ENCODE peak calls at places on chromosomes 6 and 20, in six cellular contexts. Q is A549, R is GM03348, Z is NCI-H526, O is occipital lobe, S is AG04450. F is an unnamed sample.

GRCh38 chr6:119261944-119262284 is 87.6 kb downstream of the MAN1A1 start:
- DNase-seq in Q (no peak), R (no peak), Z (no peak), O (no peak), S (no peak), F (no peak)

GRCh38 chr20:23187759-23188158 is 101.6 kb upstream of the CD93 start:
- DNase-seq in Q (no peak), R (no peak), Z (no peak), O (no peak), S (no peak), F (no peak)

GRCh38 chr6:18016133-18016532 is 28.7 kb upstream of the KIF13A start:
- DNase-seq in Q (no peak), R (no peak), Z (no peak), O (no peak), S (no peak), F (no peak)

GRCh38 chr20:5864428-5864827 is 85.9 kb downstream of the TRMT6 start:
- DNase-seq in Q (no peak), R (no peak), Z (no peak), O (no peak), S (no peak), F (no peak)

GRCh38 chr20:6700563-6701328 is 66.7 kb upstream of the BMP2 start:
- DNase-seq in Q (no peak), R (no peak), Z (no peak), O (no peak), S (no peak), F (no peak)

GRCh38 chr6:49550413-49551125 is at the start of gene C6orf141:
- DNase-seq in Q (peak; percentile 60), R (peak; percentile 19), Z (peak; percentile 55), O (no peak), S (no peak), F (no peak)

GRCh38 chr6:12313311-12313991 is 23.3 kb downstream of the EDN1 start:
- DNase-seq in Q (no peak), R (no peak), Z (no peak), O (no peak), S (no peak), F (no peak)

GRCh38 chr6:134634952-134635351 is 314.9 kb downstream of the ALDH8A1 start:
- DNase-seq in Q (no peak), R (no peak), Z (no peak), O (no peak), S (no peak), F (no peak)

GRCh38 chr20:36402708-36403107 is 96.6 kb downstream of the DLGAP4 start:
- DNase-seq in Q (no peak), R (no peak), Z (no peak), O (no peak), S (no peak), F (no peak)

GRCh38 chr6:13724174-13724573 is 12.5 kb upstream of the RANBP9 start:
- DNase-seq in Q (no peak), R (no peak), Z (no peak), O (no peak), S (no peak), F (no peak)

GRCh38 chr6:156655267-156655918 is 121.8 kb upstream of the ARID1B start:
- DNase-seq in Q (no peak), R (no peak), Z (no peak), O (no peak), S (no peak), F (no peak)

GRCh38 chr6:164663634-164664033 is 645.8 kb downstream of the C6orf118 start:
- DNase-seq in Q (no peak), R (no peak), Z (no peak), O (no peak), S (no peak), F (no peak)

GRCh38 chr6:36724514-36725385 is 27.1 kb downstream of the RAB44 start:
- DNase-seq in Q (peak; percentile 72), R (peak; percentile 86), Z (peak; percentile 77), O (peak; percentile 11), S (peak; percentile 23), F (no peak)

GRCh38 chr6:97668716-97669115 is 385.7 kb upstream of the MMS22L start:
- DNase-seq in Q (no peak), R (no peak), Z (no peak), O (peak; percentile 40), S (no peak), F (no peak)

GRCh38 chr20:20366896-20367680 is 816 bp upstream of the INSM1 start:
- DNase-seq in Q (no peak), R (no peak), Z (no peak), O (no peak), S (no peak), F (no peak)

GRCh38 chr20:14951707-14952106 is 614.3 kb upstream of the FLRT3 start:
- DNase-seq in Q (no peak), R (peak; percentile 51), Z (no peak), O (no peak), S (no peak), F (no peak)

GRCh38 chr6:25315194-25315593 is 36.0 kb downstream of the CARMIL1 start:
- DNase-seq in Q (no peak), R (no peak), Z (no peak), O (no peak), S (no peak), F (no peak)

GRCh38 chr20:12019677-12020076 is 102.0 kb downstream of the BTBD3 start:
- DNase-seq in Q (no peak), R (no peak), Z (no peak), O (no peak), S (no peak), F (no peak)

GRCh38 chr6:155170519-155170918 is 93.3 kb upstream of the CLDN20 start:
- DNase-seq in Q (no peak), R (no peak), Z (no peak), O (no peak), S (no peak), F (no peak)

GRCh38 chr6:25136879-25137278 is 142.3 kb upstream of the CARMIL1 start:
- DNase-seq in Q (no peak), R (no peak), Z (no peak), O (no peak), S (no peak), F (no peak)

GRCh38 chr6:100998111-100998510 is 117.0 kb upstream of the ASCC3 start:
- DNase-seq in Q (no peak), R (no peak), Z (no peak), O (no peak), S (no peak), F (no peak)

GRCh38 chr6:45880139-45880538 is 135.5 kb downstream of the CLIC5 start:
- DNase-seq in Q (no peak), R (peak; percentile 26), Z (no peak), O (no peak), S (no peak), F (no peak)